ENCODE peak calls at places on chromosome 6, in seven cellular contexts. L is fibroblast of lung, C is endothelial cell of umbilical vein, S is left ventricle myocardium inferior, I is brain microvascular endothelial cell, Y is IMR-90, T is H1. Z is an unnamed sample. For H3K27me3, the result is how much of the 10 kb centered on the place peaks cover.

GRCh38 chr6:47258724-47259347 is 50.9 kb downstream of the TNFRSF21 start:
- DNase-seq in Y (no peak), I (no peak), T (no peak), S (no peak), L (no peak), C (no peak), Z (no peak)

GRCh38 chr6:7687145-7688113 is 38.5 kb upstream of the BMP6 start:
- DNase-seq in Y (no peak), I (no peak), L (no peak), C (no peak), T (no peak), S (no peak), Z (no peak)

GRCh38 chr6:32082951-32083350 is 26.2 kb downstream of the TNXB start:
- DNase-seq in I (peak), S (peak), C (no peak), L (peak), Y (no peak), T (no peak), Z (no peak)

GRCh38 chr6:5749016-5749665 is 257.6 kb downstream of the NRN1 start:
- DNase-seq in C (no peak), I (no peak), T (no peak), Y (no peak), S (no peak), L (no peak), Z (no peak)

GRCh38 chr6:147204060-147204785 is at the start of gene STXBP5:
- DNase-seq in T (no peak), Y (peak), I (no peak), S (peak), C (peak), L (peak), Z (no peak)

GRCh38 chr6:42471116-42471515 is 19.4 kb upstream of the TRERF1 start:
- DNase-seq in C (no peak), I (no peak), S (no peak), Y (no peak), L (no peak), T (no peak), Z (no peak)

GRCh38 chr6:169254456-169255316 is 1.0 kb upstream of the THBS2 start:
- DNase-seq in I (no peak), T (no peak), L (no peak), S (no peak), Y (no peak), C (no peak), Z (no peak)

GRCh38 chr6:43355862-43356590 is 13.4 kb downstream of the ZNF318 start:
- DNase-seq in C (peak), L (peak), Y (peak), T (no peak), I (no peak), S (no peak), Z (no peak)

GRCh38 chr6:138765896-138766487 is 7.6 kb upstream of the CCDC28A start:
- DNase-seq in I (peak), L (peak), T (no peak), Y (peak), C (peak), S (no peak), Z (no peak)

GRCh38 chr6:63527658-63528514 is 44.4 kb upstream of the LOC128125822 start:
- DNase-seq in T (no peak), L (peak), I (peak), Y (peak), C (peak), S (no peak), Z (no peak)

GRCh38 chr6:169428532-169428931 is 174.9 kb upstream of the THBS2 start:
- DNase-seq in T (no peak), Y (no peak), C (no peak), S (no peak), I (no peak), L (peak), Z (no peak)

DNA sequence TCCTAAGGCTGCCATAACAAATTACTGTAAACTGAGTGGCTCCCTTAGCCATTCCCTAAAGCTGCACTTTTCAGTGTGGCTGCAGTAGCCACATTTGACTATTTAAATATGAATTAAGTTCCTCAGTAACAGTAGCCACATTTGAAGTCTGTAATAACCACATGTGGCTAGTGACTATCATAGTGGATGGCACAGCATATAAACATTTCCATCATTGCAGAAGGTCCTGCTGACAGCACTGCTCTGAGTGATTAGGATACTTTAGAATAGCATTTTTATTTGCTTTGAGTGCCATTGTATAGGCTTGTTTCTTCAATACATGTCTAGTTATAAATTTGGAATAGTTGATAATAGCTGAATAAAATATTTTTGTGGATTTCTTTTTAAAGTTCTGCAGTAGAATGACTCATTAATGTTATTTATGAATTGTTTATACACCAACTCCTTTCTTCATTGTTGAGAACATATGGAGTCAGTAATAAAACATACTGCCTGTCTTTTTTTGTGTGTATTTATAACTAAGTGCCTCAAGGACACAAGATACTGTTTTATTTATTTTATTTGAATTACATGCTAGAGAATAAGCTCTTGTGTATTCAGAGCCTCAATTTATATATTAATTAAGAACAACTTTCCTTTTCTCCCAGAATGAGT is 217.2 kb downstream of the CDKAL1 start:
- DNase-seq in C (peak), T (no peak), L (peak), Y (peak), I (no peak), S (no peak), Z (no peak)
- H3K27ac ChIP-seq in C (no peak), T (no peak), L (no peak), Y (no peak), I (no peak), S (no peak), Z (no peak)

GRCh38 chr6:130965657-130966056 is 97.4 kb downstream of the EPB41L2 start:
- DNase-seq in T (no peak), L (peak), Y (peak), I (no peak), S (no peak), C (no peak), Z (no peak)

GRCh38 chr6:130966581-130966980 is 96.5 kb downstream of the EPB41L2 start:
- DNase-seq in C (no peak), L (no peak), T (no peak), S (no peak), Y (no peak), I (no peak), Z (no peak)

GRCh38 chr6:130969807-130970491 is 93.1 kb downstream of the EPB41L2 start:
- DNase-seq in Y (peak), L (peak), I (peak), T (no peak), C (peak), S (peak), Z (no peak)

GRCh38 chr6:130968486-130968885 is 94.6 kb downstream of the EPB41L2 start:
- DNase-seq in T (no peak), Y (peak), C (no peak), S (no peak), L (no peak), I (no peak), Z (no peak)

GRCh38 chr6:130967502-130968469 is 95.3 kb downstream of the EPB41L2 start:
- DNase-seq in C (peak), L (peak), T (no peak), I (peak), Y (peak), S (no peak), Z (no peak)
- H3K4me3 ChIP-seq in C (no peak), L (peak), T (no peak), I (no peak), Y (no peak), S (peak), Z (peak)

GRCh38 chr6:109979033-109979921 is 1.2 kb downstream of the GPR6 start:
- DNase-seq in Y (no peak), C (no peak), S (no peak), I (no peak), T (no peak), L (no peak), Z (no peak)
- H3K27me3 ChIP-seq in Y (under half), C (under half), S (half or more), I (under half), T (under half), L (under half), Z (under half)

DNA sequence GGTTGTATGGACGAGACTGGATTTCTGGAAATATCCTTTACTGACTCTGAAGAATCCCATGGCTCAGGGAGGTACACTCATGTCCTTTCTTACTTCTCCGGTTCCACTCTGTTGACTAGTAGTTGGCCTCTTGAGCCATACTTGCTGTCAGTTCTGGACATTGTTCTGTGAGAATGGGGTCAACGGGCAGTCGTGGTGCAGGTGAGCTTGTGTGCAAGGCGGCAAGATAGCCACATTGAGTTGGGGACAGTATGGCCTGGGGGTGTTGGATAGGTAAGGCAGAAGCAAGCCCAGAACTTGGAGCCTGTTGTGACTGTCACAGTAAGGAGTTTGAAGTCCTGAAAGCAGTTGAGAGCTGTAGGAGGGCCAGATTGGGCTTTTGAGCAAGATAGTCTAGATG is 13.5 kb upstream of the SLC22A1 start:
- DNase-seq in T (no peak), Y (no peak), C (no peak), L (no peak), S (no peak), I (no peak), Z (no peak)
- H3K27ac ChIP-seq in T (no peak), Y (no peak), C (no peak), L (no peak), S (no peak), I (no peak), Z (no peak)

GRCh38 chr6:158717341-158718328 is 67.8 kb downstream of the SYTL3 start:
- DNase-seq in L (no peak), C (no peak), I (no peak), S (no peak), Y (no peak), T (no peak), Z (no peak)
- H3K4me3 ChIP-seq in L (no peak), C (no peak), I (no peak), S (no peak), Y (no peak), T (no peak), Z (no peak)

GRCh38 chr6:75504902-75505233 is 11.3 kb upstream of the FILIP1 start:
- DNase-seq in Y (no peak), T (no peak), S (no peak), L (peak), I (no peak), C (no peak), Z (no peak)
- H3K27me3 ChIP-seq in Y (under half), T (under half), S (under half), L (under half), I (under half), C (under half), Z (under half)

Z was measured in thoracic aorta.